ENCODE peak calls at places on chromosomes 6 and 20, in ten cellular contexts. One of them, this sample, is unnamed.

GRCh38 chr20:43832096-43832816 is 82.4 kb upstream of the TOX2 start:
- DNase-seq in HepG2: no peak
- DNase-seq in coronary artery: no peak
- DNase-seq in nephron progenitor cell: no peak
- DNase-seq in GM12864: no peak
- DNase-seq in brain microvascular endothelial cell: no peak
- DNase-seq in fibroblast of lung: no peak
- DNase-seq in upper lobe of right lung: no peak
- DNase-seq in cardiac fibroblast: no peak
- DNase-seq in A549: no peak
- DNase-seq in this sample: no peak

GRCh38 chr20:49699200-49699992 is 14.3 kb downstream of the B4GALT5 start:
- DNase-seq in cardiac fibroblast: peak
- DNase-seq in HepG2: no peak
- DNase-seq in GM12864: peak
- DNase-seq in coronary artery: no peak
- DNase-seq in fibroblast of lung: peak
- DNase-seq in brain microvascular endothelial cell: peak
- DNase-seq in nephron progenitor cell: no peak
- DNase-seq in A549: peak
- DNase-seq in upper lobe of right lung: no peak
- DNase-seq in this sample: peak

GRCh38 chr20:17936791-17937687 is 31.6 kb downstream of the SNX5 start:
- DNase-seq in A549: no peak
- DNase-seq in nephron progenitor cell: no peak
- DNase-seq in brain microvascular endothelial cell: peak
- DNase-seq in fibroblast of lung: peak
- DNase-seq in HepG2: no peak
- DNase-seq in coronary artery: no peak
- DNase-seq in upper lobe of right lung: no peak
- DNase-seq in GM12864: no peak
- DNase-seq in cardiac fibroblast: peak
- DNase-seq in this sample: no peak

GRCh38 chr6:11601776-11602605 is 64.4 kb downstream of the TMEM170B start:
- DNase-seq in HepG2: no peak
- DNase-seq in nephron progenitor cell: no peak
- DNase-seq in A549: no peak
- DNase-seq in upper lobe of right lung: no peak
- DNase-seq in coronary artery: no peak
- DNase-seq in fibroblast of lung: peak
- DNase-seq in cardiac fibroblast: no peak
- DNase-seq in brain microvascular endothelial cell: no peak
- DNase-seq in GM12864: no peak
- DNase-seq in this sample: no peak

GRCh38 chr6:83352413-83352812 is 78.4 kb downstream of the ME1 start:
- DNase-seq in A549: no peak
- DNase-seq in GM12864: no peak
- DNase-seq in upper lobe of right lung: no peak
- DNase-seq in fibroblast of lung: peak
- DNase-seq in brain microvascular endothelial cell: no peak
- DNase-seq in coronary artery: no peak
- DNase-seq in HepG2: no peak
- DNase-seq in cardiac fibroblast: no peak
- DNase-seq in nephron progenitor cell: no peak
- DNase-seq in this sample: no peak

GRCh38 chr6:148720371-148720770 is 26.5 kb upstream of the UST start:
- DNase-seq in nephron progenitor cell: no peak
- DNase-seq in fibroblast of lung: peak
- DNase-seq in HepG2: no peak
- DNase-seq in brain microvascular endothelial cell: no peak
- DNase-seq in GM12864: no peak
- DNase-seq in coronary artery: no peak
- DNase-seq in A549: no peak
- DNase-seq in upper lobe of right lung: no peak
- DNase-seq in cardiac fibroblast: peak
- DNase-seq in this sample: no peak

GRCh38 chr20:44456611-44457010 is 19.1 kb upstream of the TTPAL start:
- DNase-seq in HepG2: no peak
- DNase-seq in coronary artery: no peak
- DNase-seq in A549: no peak
- DNase-seq in cardiac fibroblast: no peak
- DNase-seq in fibroblast of lung: no peak
- DNase-seq in upper lobe of right lung: no peak
- DNase-seq in GM12864: no peak
- DNase-seq in nephron progenitor cell: no peak
- DNase-seq in brain microvascular endothelial cell: no peak
- DNase-seq in this sample: no peak

GRCh38 chr20:1809121-1809520 is 86.1 kb upstream of the SIRPA start:
- DNase-seq in coronary artery: no peak
- DNase-seq in fibroblast of lung: peak
- DNase-seq in nephron progenitor cell: no peak
- DNase-seq in cardiac fibroblast: peak
- DNase-seq in HepG2: peak
- DNase-seq in upper lobe of right lung: no peak
- DNase-seq in brain microvascular endothelial cell: peak
- DNase-seq in A549: peak
- DNase-seq in GM12864: no peak
- DNase-seq in this sample: no peak

GRCh38 chr6:125307964-125308615 is 6.3 kb upstream of the HDDC2 start:
- DNase-seq in coronary artery: no peak
- DNase-seq in nephron progenitor cell: no peak
- DNase-seq in upper lobe of right lung: no peak
- DNase-seq in A549: no peak
- DNase-seq in GM12864: no peak
- DNase-seq in brain microvascular endothelial cell: no peak
- DNase-seq in cardiac fibroblast: no peak
- DNase-seq in HepG2: no peak
- DNase-seq in fibroblast of lung: no peak
- DNase-seq in this sample: no peak

GRCh38 chr6:121849477-121849876 is 414.0 kb downstream of the GJA1 start:
- DNase-seq in fibroblast of lung: peak
- DNase-seq in brain microvascular endothelial cell: peak
- DNase-seq in coronary artery: no peak
- DNase-seq in GM12864: peak
- DNase-seq in cardiac fibroblast: peak
- DNase-seq in nephron progenitor cell: peak
- DNase-seq in A549: peak
- DNase-seq in upper lobe of right lung: no peak
- DNase-seq in HepG2: peak
- DNase-seq in this sample: peak

GRCh38 chr6:100283288-100283687 is 181.4 kb downstream of the SIM1 start:
- DNase-seq in coronary artery: no peak
- DNase-seq in HepG2: no peak
- DNase-seq in cardiac fibroblast: peak
- DNase-seq in GM12864: no peak
- DNase-seq in A549: peak
- DNase-seq in fibroblast of lung: peak
- DNase-seq in nephron progenitor cell: no peak
- DNase-seq in upper lobe of right lung: no peak
- DNase-seq in brain microvascular endothelial cell: peak
- DNase-seq in this sample: no peak

GRCh38 chr6:67914419-67914818 is 720.7 kb upstream of the ADGRB3 start:
- DNase-seq in cardiac fibroblast: peak
- DNase-seq in coronary artery: no peak
- DNase-seq in HepG2: no peak
- DNase-seq in GM12864: no peak
- DNase-seq in fibroblast of lung: peak
- DNase-seq in nephron progenitor cell: no peak
- DNase-seq in brain microvascular endothelial cell: no peak
- DNase-seq in upper lobe of right lung: no peak
- DNase-seq in A549: no peak
- DNase-seq in this sample: no peak

GRCh38 chr6:120736740-120737139 is 597.5 kb downstream of the TBC1D32 start:
- DNase-seq in brain microvascular endothelial cell: no peak
- DNase-seq in cardiac fibroblast: no peak
- DNase-seq in fibroblast of lung: no peak
- DNase-seq in nephron progenitor cell: no peak
- DNase-seq in GM12864: no peak
- DNase-seq in coronary artery: no peak
- DNase-seq in upper lobe of right lung: no peak
- DNase-seq in HepG2: no peak
- DNase-seq in A549: no peak
- DNase-seq in this sample: no peak

GRCh38 chr6:120735641-120736040 is 598.6 kb downstream of the TBC1D32 start:
- DNase-seq in cardiac fibroblast: peak
- DNase-seq in A549: no peak
- DNase-seq in nephron progenitor cell: no peak
- DNase-seq in fibroblast of lung: peak
- DNase-seq in brain microvascular endothelial cell: peak
- DNase-seq in upper lobe of right lung: no peak
- DNase-seq in GM12864: no peak
- DNase-seq in coronary artery: no peak
- DNase-seq in HepG2: no peak
- DNase-seq in this sample: no peak
- TF ChIP-seq CTCF in cardiac fibroblast: no peak
- TF ChIP-seq CTCF in A549: no peak
- TF ChIP-seq CTCF in nephron progenitor cell: no peak
- TF ChIP-seq CTCF in fibroblast of lung: no peak
- TF ChIP-seq CTCF in brain microvascular endothelial cell: no peak
- TF ChIP-seq CTCF in upper lobe of right lung: no peak
- TF ChIP-seq CTCF in GM12864: no peak
- TF ChIP-seq CTCF in coronary artery: no peak
- TF ChIP-seq CTCF in HepG2: no peak
- TF ChIP-seq CTCF in this sample: no peak

GRCh38 chr20:47676219-47676721 is 109.0 kb downstream of the SULF2 start:
- DNase-seq in coronary artery: no peak
- DNase-seq in HepG2: peak
- DNase-seq in GM12864: no peak
- DNase-seq in nephron progenitor cell: no peak
- DNase-seq in brain microvascular endothelial cell: no peak
- DNase-seq in cardiac fibroblast: no peak
- DNase-seq in A549: no peak
- DNase-seq in upper lobe of right lung: peak
- DNase-seq in fibroblast of lung: no peak
- DNase-seq in this sample: no peak
- TF ChIP-seq CTCF in coronary artery: no peak
- TF ChIP-seq CTCF in HepG2: peak
- TF ChIP-seq CTCF in GM12864: no peak
- TF ChIP-seq CTCF in nephron progenitor cell: no peak
- TF ChIP-seq CTCF in brain microvascular endothelial cell: peak
- TF ChIP-seq CTCF in cardiac fibroblast: no peak
- TF ChIP-seq CTCF in A549: no peak
- TF ChIP-seq CTCF in upper lobe of right lung: no peak
- TF ChIP-seq CTCF in fibroblast of lung: no peak
- TF ChIP-seq CTCF in this sample: no peak

DNA sequence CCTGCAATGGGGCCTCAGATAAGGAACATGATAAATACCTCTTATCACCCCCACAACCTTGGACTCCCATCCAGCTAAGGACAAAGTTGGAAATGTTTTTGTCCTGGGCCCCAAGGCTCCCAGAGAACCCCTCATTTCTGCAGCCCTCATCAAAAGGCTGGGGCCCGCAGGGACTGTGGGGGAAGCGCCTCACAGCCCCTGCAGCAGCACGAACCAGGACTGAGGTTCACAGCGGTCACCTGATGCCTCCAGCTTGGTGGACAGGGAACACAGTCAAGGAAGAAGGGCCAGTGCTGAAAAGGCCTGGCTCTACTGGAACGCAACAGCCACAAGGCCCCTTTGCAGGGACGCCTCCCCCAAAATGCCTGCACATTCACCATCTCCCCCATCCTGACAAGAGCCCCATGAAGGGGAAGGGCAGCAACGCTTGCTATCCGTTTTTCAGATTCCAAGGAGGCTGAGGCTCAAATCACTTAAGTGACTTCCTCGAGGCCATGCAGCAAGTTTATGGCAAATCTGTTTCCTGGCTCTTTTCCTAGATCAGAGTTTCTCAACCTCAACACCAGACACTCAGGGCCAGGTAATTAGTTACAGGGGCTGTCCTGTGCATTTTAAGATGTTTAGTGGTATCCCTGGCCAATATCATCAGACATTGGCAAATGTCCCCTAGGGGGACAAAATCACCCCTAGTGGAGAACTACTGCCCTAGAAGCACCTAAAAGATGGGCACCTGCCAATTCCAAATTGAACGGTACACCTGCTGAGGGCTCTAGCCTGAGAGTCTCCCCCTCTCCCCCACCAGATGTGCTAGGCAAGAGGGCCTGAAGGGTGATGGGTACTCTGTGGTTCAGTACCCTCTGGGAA is 10.5 kb downstream of the TFEB start:
- DNase-seq in A549: no peak
- DNase-seq in fibroblast of lung: no peak
- DNase-seq in nephron progenitor cell: no peak
- DNase-seq in cardiac fibroblast: no peak
- DNase-seq in brain microvascular endothelial cell: no peak
- DNase-seq in GM12864: no peak
- DNase-seq in HepG2: no peak
- DNase-seq in coronary artery: no peak
- DNase-seq in upper lobe of right lung: no peak
- DNase-seq in this sample: no peak
- TF ChIP-seq CTCF in A549: no peak
- TF ChIP-seq CTCF in fibroblast of lung: no peak
- TF ChIP-seq CTCF in nephron progenitor cell: no peak
- TF ChIP-seq CTCF in cardiac fibroblast: no peak
- TF ChIP-seq CTCF in brain microvascular endothelial cell: peak
- TF ChIP-seq CTCF in GM12864: peak
- TF ChIP-seq CTCF in HepG2: no peak
- TF ChIP-seq CTCF in coronary artery: no peak
- TF ChIP-seq CTCF in upper lobe of right lung: no peak
- TF ChIP-seq CTCF in this sample: no peak

GRCh38 chr6:140437619-140438345 is 1063.3 kb upstream of the CITED2 start:
- DNase-seq in nephron progenitor cell: peak
- DNase-seq in GM12864: no peak
- DNase-seq in cardiac fibroblast: no peak
- DNase-seq in brain microvascular endothelial cell: no peak
- DNase-seq in fibroblast of lung: peak
- DNase-seq in coronary artery: no peak
- DNase-seq in upper lobe of right lung: no peak
- DNase-seq in HepG2: no peak
- DNase-seq in A549: no peak
- DNase-seq in this sample: no peak

GRCh38 chr6:140438346-140438735 is 1063.9 kb upstream of the CITED2 start:
- DNase-seq in HepG2: no peak
- DNase-seq in A549: no peak
- DNase-seq in fibroblast of lung: peak
- DNase-seq in upper lobe of right lung: no peak
- DNase-seq in GM12864: no peak
- DNase-seq in nephron progenitor cell: no peak
- DNase-seq in brain microvascular endothelial cell: no peak
- DNase-seq in cardiac fibroblast: no peak
- DNase-seq in coronary artery: no peak
- DNase-seq in this sample: no peak

GRCh38 chr6:140445474-140446004 is 1071.1 kb upstream of the CITED2 start:
- DNase-seq in nephron progenitor cell: no peak
- DNase-seq in coronary artery: no peak
- DNase-seq in HepG2: no peak
- DNase-seq in cardiac fibroblast: peak
- DNase-seq in fibroblast of lung: peak
- DNase-seq in A549: no peak
- DNase-seq in GM12864: no peak
- DNase-seq in upper lobe of right lung: no peak
- DNase-seq in brain microvascular endothelial cell: peak
- DNase-seq in this sample: no peak

GRCh38 chr6:140440223-140440810 is 1065.9 kb upstream of the CITED2 start:
- DNase-seq in A549: no peak
- DNase-seq in HepG2: no peak
- DNase-seq in upper lobe of right lung: no peak
- DNase-seq in brain microvascular endothelial cell: no peak
- DNase-seq in nephron progenitor cell: no peak
- DNase-seq in cardiac fibroblast: no peak
- DNase-seq in GM12864: no peak
- DNase-seq in coronary artery: no peak
- DNase-seq in fibroblast of lung: no peak
- DNase-seq in this sample: no peak

GRCh38 chr6:140441256-140441655 is 1066.8 kb upstream of the CITED2 start:
- DNase-seq in upper lobe of right lung: no peak
- DNase-seq in cardiac fibroblast: peak
- DNase-seq in HepG2: peak
- DNase-seq in coronary artery: no peak
- DNase-seq in fibroblast of lung: peak
- DNase-seq in GM12864: no peak
- DNase-seq in A549: no peak
- DNase-seq in nephron progenitor cell: peak
- DNase-seq in brain microvascular endothelial cell: peak
- DNase-seq in this sample: no peak
- TF ChIP-seq CTCF in upper lobe of right lung: peak
- TF ChIP-seq CTCF in cardiac fibroblast: peak
- TF ChIP-seq CTCF in HepG2: peak
- TF ChIP-seq CTCF in coronary artery: no peak
- TF ChIP-seq CTCF in fibroblast of lung: peak
- TF ChIP-seq CTCF in GM12864: peak
- TF ChIP-seq CTCF in A549: peak
- TF ChIP-seq CTCF in nephron progenitor cell: peak
- TF ChIP-seq CTCF in brain microvascular endothelial cell: peak
- TF ChIP-seq CTCF in this sample: peak

This sample was measured in GM10248.